ENCODE peak calls at places on chromosomes 13 and 19, in five cellular contexts. E, G, I, L and O are unnamed samples.

GRCh38 chr19:45311640-45312039 is 11.0 kb downstream of the CKM start:
- DNase-seq in E (peak), G (no peak), I (no peak), L (no peak), O (peak)

GRCh38 chr19:13850910-13851753 is 25.8 kb upstream of the NANOS3 start:
- DNase-seq in E (peak), G (peak), I (peak), L (no peak), O (no peak)

GRCh38 chr13:45781553-45782326 is 69.8 kb downstream of the SIAH3 start:
- DNase-seq in E (no peak), G (no peak), I (peak), L (no peak), O (no peak)

GRCh38 chr19:51821921-51822716 is 27.2 kb downstream of the FPR3 start:
- DNase-seq in E (no peak), G (no peak), I (no peak), L (no peak), O (peak)

GRCh38 chr19:16340092-16340491 is 15.5 kb downstream of the KLF2 start:
- DNase-seq in E (peak), G (no peak), I (no peak), L (no peak), O (no peak)

GRCh38 chr13:110815471-110816204 is 99.2 kb downstream of the ANKRD10 start:
- DNase-seq in E (no peak), G (no peak), I (no peak), L (peak), O (no peak)

GRCh38 chr19:18948075-18948975 is 7.3 kb upstream of the HOMER3 start:
- DNase-seq in E (no peak), G (no peak), I (no peak), L (no peak), O (no peak)

GRCh38 chr13:69999875-70000274 is 107.8 kb upstream of the ATXN8OS start:
- DNase-seq in E (no peak), G (no peak), I (no peak), L (no peak), O (no peak)

GRCh38 chr13:51632643-51633357 is 48.5 kb downstream of the WDFY2 start:
- DNase-seq in E (peak), G (no peak), I (no peak), L (no peak), O (no peak)

GRCh38 chr19:12793290-12794195 is 2.3 kb downstream of the JUNB start:
- DNase-seq in E (peak), G (peak), I (peak), L (peak), O (peak)

GRCh38 chr19:12791345-12792047 is at the start of gene JUNB:
- DNase-seq in E (peak), G (peak), I (peak), L (peak), O (peak)

GRCh38 chr19:12794196-12794921 is 3.1 kb downstream of the JUNB start:
- DNase-seq in E (no peak), G (peak), I (no peak), L (no peak), O (no peak)

GRCh38 chr19:12792048-12792852 is 964 bp downstream of the JUNB start:
- DNase-seq in E (peak), G (peak), I (peak), L (no peak), O (peak)

GRCh38 chr19:12792853-12793289 is 1.6 kb downstream of the JUNB start:
- DNase-seq in E (no peak), G (peak), I (no peak), L (no peak), O (no peak)
- TF ChIP-seq GABPA in E (no peak), G (no peak), I (no peak), L (no peak), O (no peak)

GRCh38 chr19:29676586-29676985 is 11.3 kb downstream of the PLEKHF1 start:
- DNase-seq in E (no peak), G (no peak), I (no peak), L (no peak), O (no peak)
- TF ChIP-seq REST in E (no peak), G (no peak), I (no peak), L (no peak), O (no peak)

GRCh38 chr13:39566216-39566869 is 36.6 kb downstream of the LHFPL6 start:
- DNase-seq in E (no peak), G (no peak), I (no peak), L (no peak), O (no peak)
- H3K27ac ChIP-seq in E (no peak), G (no peak), I (peak), L (no peak), O (no peak)

GRCh38 chr19:40501599-40501998 is 34.8 kb downstream of the SPTBN4 start:
- DNase-seq in E (no peak), G (no peak), I (no peak), L (no peak), O (no peak)

GRCh38 chr19:40499320-40499719 is 32.5 kb downstream of the SPTBN4 start:
- DNase-seq in E (no peak), G (no peak), I (no peak), L (no peak), O (no peak)

GRCh38 chr19:40502081-40502480 is 35.3 kb downstream of the SPTBN4 start:
- DNase-seq in E (no peak), G (no peak), I (no peak), L (no peak), O (no peak)

GRCh38 chr19:40503300-40503699 is 36.5 kb downstream of the SPTBN4 start:
- DNase-seq in E (no peak), G (peak), I (peak), L (no peak), O (no peak)

DNA sequence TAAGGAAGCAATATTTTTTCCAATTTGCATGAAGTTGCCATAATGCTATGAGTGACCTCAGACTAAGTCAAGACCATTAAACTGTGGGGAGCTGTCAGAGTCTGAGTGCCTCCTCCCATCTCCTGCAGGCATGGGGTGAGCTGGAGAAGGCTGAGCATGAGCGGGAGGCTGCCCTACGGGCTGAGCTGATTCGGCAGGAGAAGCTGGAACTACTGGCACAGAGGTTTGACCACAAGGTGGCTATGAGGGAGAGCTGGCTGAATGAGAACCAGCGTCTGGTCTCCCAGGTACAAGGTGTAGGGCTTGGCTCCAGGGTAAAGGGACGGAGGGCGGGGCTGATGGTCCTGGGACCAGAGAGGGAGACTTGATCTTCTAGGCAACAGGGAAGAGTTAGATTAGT is 35.8 kb downstream of the SPTBN4 start:
- DNase-seq in E (peak), G (peak), I (no peak), L (no peak), O (no peak)
- TF ChIP-seq GABPA in E (no peak), G (no peak), I (no peak), L (no peak), O (no peak)

GRCh38 chr19:37930416-37930815 is 23.4 kb downstream of the SIPA1L3 start:
- DNase-seq in E (peak), G (no peak), I (no peak), L (no peak), O (no peak)

GRCh38 chr19:37929512-37929911 is 22.5 kb downstream of the SIPA1L3 start:
- DNase-seq in E (no peak), G (no peak), I (no peak), L (no peak), O (no peak)

GRCh38 chr19:37933965-37934364 is 27.0 kb downstream of the SIPA1L3 start:
- DNase-seq in E (peak), G (no peak), I (no peak), L (no peak), O (no peak)

GRCh38 chr19:37932985-37933953 is 26.3 kb downstream of the SIPA1L3 start:
- DNase-seq in E (peak), G (no peak), I (peak), L (no peak), O (peak)

DNA sequence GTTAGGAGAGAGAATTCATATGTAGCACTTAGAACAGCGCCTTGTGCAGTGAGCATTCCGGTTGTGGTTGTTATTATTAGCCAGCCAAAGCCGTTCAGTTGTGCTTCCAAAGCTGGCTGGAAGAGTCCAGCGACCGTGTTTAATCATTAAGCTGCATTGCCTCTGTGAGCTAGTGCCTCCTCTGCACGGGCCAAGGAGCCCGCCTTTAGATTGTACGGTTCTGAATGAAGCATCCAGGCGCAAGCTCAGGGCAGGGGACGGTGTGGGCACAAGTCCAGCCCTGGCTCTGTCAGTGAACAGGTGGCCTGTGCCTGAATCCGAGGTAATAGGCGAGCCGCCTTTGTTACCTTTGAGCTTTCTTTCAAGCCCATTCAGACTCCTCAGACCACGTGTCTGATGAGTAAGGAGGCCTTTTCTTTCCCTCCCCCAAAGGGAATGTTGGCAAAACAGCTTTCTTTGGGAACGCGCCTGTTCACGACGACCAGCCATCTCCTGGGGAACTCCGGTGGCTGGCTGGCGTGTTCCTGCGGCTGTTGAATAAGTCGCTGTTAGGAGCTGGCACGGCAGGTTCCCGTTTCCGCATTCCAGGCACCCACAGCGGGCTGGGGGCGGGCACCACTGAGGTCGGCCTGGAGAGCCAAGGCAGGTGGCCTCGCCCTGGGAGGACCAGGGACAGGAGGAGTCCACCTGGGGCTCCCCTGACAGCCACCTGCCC is 25.1 kb downstream of the SIPA1L3 start:
- DNase-seq in E (peak), G (no peak), I (no peak), L (no peak), O (peak)
- TF ChIP-seq REST in E (no peak), G (no peak), I (no peak), L (no peak), O (no peak)

DNA sequence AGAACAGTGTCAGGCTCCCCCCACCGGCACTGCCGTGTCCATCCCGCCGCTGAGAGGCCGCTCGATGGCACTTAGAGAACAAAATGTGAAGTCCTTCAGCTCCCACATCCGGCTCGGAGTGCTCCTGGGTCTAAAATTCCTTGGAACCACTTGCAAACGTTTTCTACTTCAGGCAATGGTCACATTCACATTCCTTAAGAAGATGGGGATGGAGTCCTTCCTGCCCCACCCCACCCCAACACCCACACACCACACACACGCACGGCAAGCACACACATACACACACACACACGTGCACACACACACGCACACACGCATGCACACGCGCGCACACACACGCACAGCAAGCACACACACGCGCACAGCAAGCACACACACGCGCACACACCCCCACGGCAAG is 83.4 kb downstream of the SOX1 start:
- DNase-seq in E (no peak), G (no peak), I (no peak), L (no peak), O (no peak)
- H3K27ac ChIP-seq in E (no peak), G (no peak), I (no peak), L (no peak), O (no peak)

GRCh38 chr13:23876265-23876664 is 12.9 kb downstream of the MIPEP start:
- DNase-seq in E (no peak), G (no peak), I (peak), L (no peak), O (no peak)
- TF ChIP-seq GABPA in E (no peak), G (no peak), I (no peak), L (no peak), O (no peak)

GRCh38 chr13:99486996-99487395 is 14.3 kb upstream of the TM9SF2 start:
- DNase-seq in E (no peak), G (peak), I (no peak), L (no peak), O (no peak)

GRCh38 chr13:99489028-99489427 is 12.2 kb upstream of the TM9SF2 start:
- DNase-seq in E (no peak), G (no peak), I (no peak), L (no peak), O (no peak)

GRCh38 chr13:99481357-99481756 is 19.9 kb upstream of the TM9SF2 start:
- DNase-seq in E (no peak), G (no peak), I (no peak), L (no peak), O (no peak)

DNA sequence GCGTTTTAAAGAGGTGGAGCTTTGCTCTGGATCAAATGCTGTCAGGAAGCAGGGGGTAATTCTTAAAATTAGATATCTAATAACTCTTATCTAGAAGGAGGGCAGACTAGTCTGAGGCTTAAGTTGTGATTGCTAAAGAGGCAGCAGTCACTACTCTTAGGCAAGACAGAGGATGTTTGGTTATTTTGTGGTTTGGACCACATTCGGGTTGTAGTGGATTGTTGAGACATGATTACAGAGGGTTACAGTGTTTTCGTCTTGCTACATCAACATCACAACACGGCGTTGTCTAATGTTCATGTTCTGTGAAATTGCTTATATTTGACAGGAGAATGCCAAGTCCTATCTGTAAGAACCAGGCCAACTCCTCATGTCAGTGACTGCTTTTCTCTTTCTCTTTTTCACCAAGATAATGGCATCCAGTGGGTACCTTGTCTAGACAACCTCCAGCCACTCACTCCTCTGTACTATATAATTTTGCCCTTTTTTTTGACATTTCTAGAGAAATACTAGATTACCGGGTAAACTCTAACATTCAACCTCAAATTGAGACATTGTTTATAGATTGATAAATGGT is 16.8 kb upstream of the TM9SF2 start:
- DNase-seq in E (no peak), G (no peak), I (no peak), L (no peak), O (peak)
- TF ChIP-seq REST in E (no peak), G (no peak), I (no peak), L (no peak), O (peak)

DNA sequence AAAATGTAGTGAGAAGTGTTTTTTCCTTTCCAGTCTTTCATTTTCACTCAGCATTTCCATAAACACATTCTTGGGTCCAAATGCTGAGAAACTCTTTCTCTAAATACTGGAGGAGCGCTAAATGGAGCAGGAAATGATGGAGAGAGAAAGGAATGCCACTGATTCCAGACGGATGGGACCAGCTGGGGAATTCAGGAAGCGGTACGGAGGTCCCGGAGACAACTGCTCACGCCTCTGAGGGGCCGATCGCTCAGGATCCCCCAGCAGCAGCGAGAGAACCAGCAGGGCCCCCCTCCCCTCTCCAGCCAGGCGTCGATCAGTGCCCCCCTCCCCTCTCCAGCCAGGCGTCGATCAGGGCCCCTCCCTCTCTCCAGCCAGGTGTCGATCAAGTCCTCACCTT is 13.2 kb downstream of the RASA3 start:
- DNase-seq in E (peak), G (no peak), I (peak), L (no peak), O (no peak)
- H3K27ac ChIP-seq in E (no peak), G (no peak), I (peak), L (no peak), O (no peak)